ENCODE peak calls at places on chromosomes 7 and 10, in ten cellular contexts. N is substantia nigra; Z is H7; K is body of pancreas; U is Caki2; Y is NCI-H748 treated with DMSO at 0.1 percent for 48 hours; X is RWPE1; C is globus pallidus; I is non-pigmented ciliary epithelial cell; D is stimulated activated CD4-positive, alpha-beta T cell treated with anti-CD3 and anti-CD28 coated beads, Interleukin-12 subunit alpha, Interleukin-12 subunit beta, amount 100 ng/mL, for 24 hours. T is an unnamed sample.

GRCh38 chr7:128215739-128216138 is 25.3 kb upstream of the LEP start:
- DNase-seq in Z (no peak), I (no peak), Y (no peak), N (no peak), X (no peak), U (no peak), D (no peak), C (no peak), K (no peak), T (no peak)

GRCh38 chr7:1124164-1124563 is 35.8 kb downstream of the ZFAND2A start:
- DNase-seq in N (no peak), Z (no peak), D (no peak), I (no peak), U (no peak), Y (no peak), C (no peak), X (no peak), K (no peak), T (no peak)

GRCh38 chr10:580796-581195 is 108.7 kb downstream of the DIP2C start:
- DNase-seq in K (no peak), D (no peak), Y (no peak), C (no peak), X (peak; percentile 64), N (no peak), U (no peak), I (peak; percentile 65), Z (peak; percentile 24), T (no peak)

GRCh38 chr10:5416981-5417380 is 4.6 kb downstream of the NET1 start:
- DNase-seq in I (no peak), X (no peak), U (no peak), Y (no peak), Z (no peak), N (no peak), C (no peak), K (no peak), D (no peak), T (no peak)

GRCh38 chr7:50266893-50267386 is 37.6 kb upstream of the IKZF1 start:
- DNase-seq in K (no peak), Z (no peak), C (no peak), I (no peak), X (no peak), D (peak; percentile 65), U (no peak), Y (no peak), N (no peak), T (no peak)

GRCh38 chr7:146961617-146962016 is 845.0 kb downstream of the CNTNAP2 start:
- DNase-seq in U (peak; percentile 49), D (no peak), Z (no peak), C (no peak), N (no peak), I (peak; percentile 87), X (peak; percentile 0), Y (no peak), K (no peak), T (no peak)

GRCh38 chr7:12385364-12385786 is 18.3 kb downstream of the VWDE start:
- DNase-seq in N (no peak), X (no peak), C (no peak), Z (no peak), D (no peak), Y (no peak), I (no peak), K (no peak), U (no peak), T (no peak)

GRCh38 chr10:110413903-110414562 is 83.7 kb upstream of the DUSP5 start:
- DNase-seq in C (no peak), Y (no peak), U (no peak), I (no peak), N (no peak), X (no peak), D (no peak), K (no peak), Z (no peak), T (no peak)

GRCh38 chr7:124276005-124276606 is 243.2 kb upstream of the TMEM229A start:
- DNase-seq in C (peak; percentile 6), N (no peak), K (no peak), Y (peak; percentile 2), X (peak; percentile 10), U (peak; percentile 18), D (no peak), Z (peak; percentile 12), I (no peak), T (no peak)

GRCh38 chr7:16344927-16345326 is 76.4 kb downstream of the CRPPA start:
- DNase-seq in Z (no peak), Y (no peak), N (no peak), D (no peak), K (no peak), X (no peak), I (no peak), U (peak; percentile 40), C (no peak), T (no peak)

GRCh38 chr10:1061930-1062769 is 6.0 kb downstream of the WDR37 start:
- DNase-seq in X (no peak), U (no peak), Y (no peak), N (no peak), Z (no peak), D (no peak), C (no peak), I (peak; percentile 73), K (no peak), T (no peak)

GRCh38 chr10:69960606-69961167 is 92.0 kb upstream of the MACROH2A2 start:
- DNase-seq in Y (no peak), Z (no peak), N (no peak), C (no peak), D (no peak), K (no peak), I (no peak), U (no peak), X (no peak), T (no peak)

GRCh38 chr7:84637568-84638338 is 443.2 kb upstream of the SEMA3A start:
- DNase-seq in N (no peak), D (no peak), Y (no peak), U (peak; percentile 23), K (no peak), I (peak; percentile 84), X (peak; percentile 51), Z (no peak), C (no peak), T (no peak)

GRCh38 chr7:774161-775109 is 47.4 kb upstream of the PRKAR1B start:
- DNase-seq in Y (peak; percentile 16), U (peak; percentile 18), X (peak; percentile 67), N (no peak), I (no peak), C (no peak), Z (peak; percentile 96), K (peak; percentile 56), D (peak; percentile 47), T (peak; percentile 56)

GRCh38 chr10:125578658-125579315 is 104.2 kb downstream of the TEX36 start:
- DNase-seq in Z (no peak), D (no peak), K (no peak), C (no peak), X (no peak), I (no peak), N (no peak), Y (no peak), U (no peak), T (no peak)

GRCh38 chr10:59831658-59832503 is 74.5 kb downstream of the CCDC6 start:
- DNase-seq in U (no peak), N (no peak), Z (no peak), Y (no peak), X (no peak), D (no peak), C (no peak), K (no peak), I (no peak), T (no peak)

GRCh38 chr7:64045301-64046040 is at the start of gene ZNF727:
- DNase-seq in K (peak; percentile 53), Y (no peak), X (no peak), C (peak; percentile 96), D (peak; percentile 9), N (peak; percentile 87), U (no peak), I (no peak), Z (no peak), T (peak; percentile 1)

GRCh38 chr7:142323706-142324105 is 65.8 kb upstream of the PRSS58 start:
- DNase-seq in I (no peak), N (peak; percentile 37), X (no peak), U (peak; percentile 43), C (peak; percentile 53), Y (no peak), D (no peak), K (peak; percentile 55), Z (peak; percentile 82), T (peak; percentile 25)

GRCh38 chr7:41054960-41055700 is 647.8 kb downstream of the INHBA start:
- DNase-seq in I (no peak), Y (no peak), D (no peak), X (no peak), Z (no peak), N (no peak), K (no peak), C (no peak), U (no peak), T (no peak)

GRCh38 chr10:36779238-36779846 is 346.1 kb upstream of the ANKRD30A start:
- DNase-seq in C (peak; percentile 76), U (peak; percentile 61), Y (peak; percentile 53), D (no peak), K (peak; percentile 22), Z (peak; percentile 73), N (peak; percentile 42), X (peak; percentile 61), I (peak; percentile 52), T (no peak)

GRCh38 chr7:142798451-142799438 is 28.0 kb downstream of the PRSS2 start:
- DNase-seq in N (no peak), U (no peak), D (no peak), C (no peak), I (no peak), K (no peak), Y (no peak), X (no peak), Z (no peak), T (no peak)

GRCh38 chr7:128867842-128868623 is 5.4 kb downstream of the ATP6V1F start:
- DNase-seq in D (no peak), Z (no peak), Y (peak; percentile 35), I (no peak), N (no peak), X (no peak), U (no peak), K (peak; percentile 51), C (no peak), T (no peak)